ENCODE peak calls at places on chromosomes 12 and 14, in ten cellular contexts. Z, D, J, X, E, M, A, R, G and W are unnamed samples.

GRCh38 chr14:55721353-55721752 is 141.3 kb downstream of the KTN1 start:
- DNase-seq in Z (no peak), D (no peak), J (no peak), X (no peak), E (no peak), M (no peak), A (peak), R (no peak), G (no peak), W (no peak)

GRCh38 chr12:28191018-28191595 is 851 bp downstream of the CCDC91 start:
- DNase-seq in Z (peak), D (no peak), J (no peak), X (peak), E (no peak), M (peak), A (no peak), R (no peak), G (no peak), W (no peak)

GRCh38 chr12:121796855-121797751 is 3.6 kb upstream of the RHOF start:
- DNase-seq in Z (peak), D (peak), J (peak), X (peak), E (no peak), M (peak), A (peak), R (peak), G (peak), W (peak)

GRCh38 chr14:67411375-67411774 is 590 bp downstream of the PLEK2 start:
- DNase-seq in Z (no peak), D (no peak), J (no peak), X (no peak), E (no peak), M (no peak), A (no peak), R (no peak), G (no peak), W (no peak)

GRCh38 chr12:116384629-116385485 is 107.4 kb upstream of the MED13L start:
- DNase-seq in Z (no peak), D (no peak), J (no peak), X (no peak), E (no peak), M (peak), A (peak), R (no peak), G (no peak), W (no peak)

GRCh38 chr12:12685305-12685704 is 10.7 kb downstream of the GPR19 start:
- DNase-seq in Z (no peak), D (peak), J (no peak), X (no peak), E (no peak), M (no peak), A (no peak), R (no peak), G (no peak), W (no peak)

GRCh38 chr14:60350366-60350720 is 101.3 kb downstream of the PPM1A start:
- DNase-seq in Z (no peak), D (no peak), J (no peak), X (no peak), E (no peak), M (peak), A (no peak), R (no peak), G (no peak), W (no peak)

GRCh38 chr12:55929306-55929791 is 1.6 kb upstream of the DGKA start:
- DNase-seq in Z (peak), D (no peak), J (no peak), X (no peak), E (peak), M (no peak), A (peak), R (no peak), G (no peak), W (no peak)

GRCh38 chr12:30719060-30719459 is 23.4 kb upstream of the IPO8 start:
- DNase-seq in Z (no peak), D (no peak), J (no peak), X (no peak), E (no peak), M (no peak), A (no peak), R (no peak), G (no peak), W (no peak)

GRCh38 chr12:113929312-113929989 is 36.7 kb downstream of the RBM19 start:
- DNase-seq in Z (no peak), D (no peak), J (no peak), X (no peak), E (no peak), M (no peak), A (no peak), R (no peak), G (no peak), W (no peak)

GRCh38 chr12:55727643-55728184 is 1.1 kb downstream of the CD63 start:
- DNase-seq in Z (peak), D (no peak), J (peak), X (peak), E (no peak), M (peak), A (peak), R (no peak), G (no peak), W (no peak)

GRCh38 chr14:76918751-76919421 is 92.7 kb downstream of the LRRC74A start:
- DNase-seq in Z (peak), D (no peak), J (peak), X (peak), E (no peak), M (peak), A (peak), R (peak), G (peak), W (peak)

GRCh38 chr12:11719678-11720099 is 70.2 kb downstream of the ETV6 start:
- DNase-seq in Z (peak), D (no peak), J (no peak), X (no peak), E (no peak), M (peak), A (peak), R (no peak), G (no peak), W (no peak)

GRCh38 chr12:6956332-6956727 is 5.2 kb downstream of the PTPN6 start:
- DNase-seq in Z (no peak), D (no peak), J (no peak), X (no peak), E (no peak), M (no peak), A (no peak), R (no peak), G (no peak), W (no peak)

GRCh38 chr12:109923038-109923437 is 23.0 kb downstream of the TCHP start:
- DNase-seq in Z (no peak), D (no peak), J (no peak), X (no peak), E (no peak), M (no peak), A (no peak), R (no peak), G (no peak), W (no peak)

GRCh38 chr14:52862652-52863338 is 71.4 kb upstream of the GNPNAT1 start:
- DNase-seq in Z (no peak), D (no peak), J (no peak), X (no peak), E (no peak), M (no peak), A (no peak), R (no peak), G (no peak), W (no peak)

GRCh38 chr14:105007593-105008264 is 13.2 kb downstream of the CDCA4 start:
- DNase-seq in Z (no peak), D (no peak), J (no peak), X (no peak), E (no peak), M (no peak), A (no peak), R (no peak), G (no peak), W (no peak)

GRCh38 chr14:24337144-24337823 is 2.4 kb upstream of the ADCY4 start:
- DNase-seq in Z (no peak), D (no peak), J (no peak), X (no peak), E (no peak), M (no peak), A (no peak), R (no peak), G (no peak), W (no peak)

GRCh38 chr12:46579474-46579873 is 206.9 kb upstream of the SLC38A2 start:
- DNase-seq in Z (no peak), D (no peak), J (no peak), X (no peak), E (no peak), M (no peak), A (no peak), R (no peak), G (no peak), W (no peak)

GRCh38 chr14:100283984-100284881 is 22.0 kb downstream of the SLC25A29 start:
- DNase-seq in Z (peak), D (peak), J (no peak), X (no peak), E (no peak), M (no peak), A (no peak), R (no peak), G (no peak), W (no peak)

GRCh38 chr14:61346221-61346620 is 24.8 kb downstream of the PRKCH start:
- DNase-seq in Z (no peak), D (no peak), J (no peak), X (no peak), E (no peak), M (no peak), A (no peak), R (no peak), G (no peak), W (no peak)

GRCh38 chr12:3432176-3432742 is 58.7 kb upstream of the PRMT8 start:
- DNase-seq in Z (peak), D (no peak), J (no peak), X (no peak), E (no peak), M (no peak), A (no peak), R (no peak), G (no peak), W (no peak)

GRCh38 chr14:105846312-105846711 is 319.9 kb downstream of the TMEM121 start:
- DNase-seq in Z (no peak), D (no peak), J (no peak), X (no peak), E (no peak), M (no peak), A (peak), R (no peak), G (no peak), W (no peak)

DNA sequence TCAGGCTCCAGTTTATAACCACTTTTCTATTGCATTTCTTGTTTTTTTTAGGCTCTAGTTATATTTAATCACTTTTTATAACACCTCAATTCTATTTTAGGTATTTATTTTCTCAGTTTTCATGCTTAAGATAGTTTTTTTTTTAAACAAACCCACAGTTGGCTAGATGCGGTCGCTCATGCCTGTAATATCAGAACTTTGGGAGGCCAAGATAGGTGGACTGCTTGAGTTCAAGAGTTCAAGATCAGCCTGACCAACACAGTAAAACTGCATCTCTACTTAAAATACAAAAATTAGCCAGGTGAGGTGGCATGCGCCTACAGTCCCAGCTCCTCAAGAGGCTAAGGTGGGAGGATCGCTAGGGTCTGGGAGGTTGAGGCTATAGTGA is 93.0 kb downstream of the PPP1R12A start:
- DNase-seq in Z (no peak), D (no peak), J (no peak), X (no peak), E (no peak), M (no peak), A (no peak), R (no peak), G (no peak), W (no peak)
- TF ChIP-seq POLR2A in Z (no peak), D (no peak), J (no peak), X (no peak), E (no peak), M (no peak), A (no peak), R (no peak), G (no peak), W (no peak)

DNA sequence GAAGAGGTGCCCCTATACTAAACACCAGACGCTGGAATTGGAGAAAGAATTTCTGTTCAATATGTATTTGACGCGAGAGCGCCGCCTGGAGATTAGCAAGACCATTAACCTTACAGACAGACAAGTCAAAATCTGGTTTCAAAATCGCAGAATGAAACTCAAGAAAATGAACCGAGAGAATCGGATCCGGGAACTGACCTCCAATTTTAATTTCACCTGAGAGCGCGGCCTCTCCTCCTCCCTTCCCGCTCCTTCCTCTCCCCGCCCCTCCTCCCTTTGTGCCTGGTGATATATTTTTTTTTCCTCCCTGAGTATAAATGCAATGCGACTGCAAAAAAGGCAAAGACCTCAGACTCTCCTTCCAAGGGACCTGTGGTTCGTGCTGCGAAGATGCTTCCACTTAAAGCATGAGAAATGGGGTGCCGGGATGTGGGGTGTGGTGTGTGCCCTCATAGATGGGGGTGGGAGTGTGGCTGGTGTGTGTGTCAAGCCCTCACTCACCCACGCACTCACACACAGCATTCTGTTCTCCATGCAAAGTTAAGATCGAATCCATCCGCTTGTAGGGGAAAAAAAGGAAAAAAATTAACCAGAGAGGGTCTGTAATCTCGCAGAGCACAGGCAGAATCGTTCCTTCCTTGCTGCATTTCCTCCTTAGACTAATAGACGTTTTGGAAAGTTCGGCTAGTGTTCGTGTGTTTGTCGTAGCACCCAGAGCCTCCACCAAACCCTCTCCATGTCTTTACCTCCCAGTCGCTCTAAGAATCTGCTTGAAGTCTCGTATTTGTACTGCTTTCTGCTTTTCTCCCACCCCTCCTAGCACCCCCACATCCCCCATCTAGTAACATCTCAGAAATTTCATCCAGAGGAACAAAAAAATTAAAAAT is 4.5 kb downstream of the HOXC10 start:
- DNase-seq in Z (no peak), D (no peak), J (no peak), X (peak), E (peak), M (peak), A (no peak), R (no peak), G (no peak), W (no peak)
- H3K27ac ChIP-seq in Z (no peak), D (no peak), J (no peak), X (peak), E (no peak), M (no peak), A (no peak), R (no peak), G (peak), W (no peak)

DNA sequence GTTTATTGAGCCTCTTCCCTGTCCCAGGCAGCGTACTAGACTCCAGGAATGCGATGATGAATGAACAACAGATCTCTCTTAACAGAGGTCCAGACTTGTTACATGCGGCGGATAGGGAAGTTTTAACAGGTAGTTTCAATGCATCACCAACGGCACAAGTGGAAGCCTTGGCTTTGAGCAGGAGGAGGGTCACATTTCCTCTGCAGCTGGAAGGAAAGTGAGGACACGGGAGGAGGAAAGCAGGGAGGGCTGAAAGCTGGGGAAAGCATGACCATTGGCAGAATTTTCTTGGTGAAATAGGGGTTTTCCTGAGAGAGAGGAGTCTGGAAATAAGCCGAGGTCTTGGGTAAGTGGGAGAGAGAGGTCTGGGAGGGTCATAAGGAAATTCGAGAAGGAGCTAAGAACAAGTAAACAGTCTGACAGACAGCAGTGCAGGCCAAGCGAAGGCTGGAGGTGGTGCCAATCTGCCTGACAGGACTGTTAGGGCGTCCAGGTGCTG is 15.4 kb downstream of the BHLHE41 start:
- DNase-seq in Z (no peak), D (peak), J (no peak), X (no peak), E (no peak), M (no peak), A (no peak), R (no peak), G (no peak), W (no peak)
- TF ChIP-seq EP300 in Z (no peak), D (no peak), J (no peak), X (no peak), E (no peak), M (no peak), A (no peak), R (peak), G (no peak), W (no peak)

DNA sequence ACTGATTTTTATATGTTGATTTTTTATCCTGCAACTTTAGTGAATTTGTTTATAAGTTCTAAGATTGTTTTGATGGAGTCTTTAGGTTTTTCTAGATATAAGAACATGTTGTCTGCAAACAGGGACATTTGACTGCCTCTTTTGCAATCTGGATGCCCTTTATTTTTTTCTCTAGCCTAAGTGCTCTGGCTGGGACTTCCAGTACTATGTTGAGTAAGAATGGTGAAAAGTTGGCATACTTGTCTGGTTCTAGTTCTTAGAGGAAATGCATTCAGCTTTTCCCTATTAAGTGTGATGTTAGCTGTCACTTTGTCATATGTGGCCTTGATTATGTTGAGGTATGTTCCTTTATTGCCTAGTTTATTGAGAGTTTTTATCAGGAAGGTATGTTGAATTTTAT is 68.1 kb downstream of the ERC1 start:
- DNase-seq in Z (no peak), D (no peak), J (no peak), X (no peak), E (no peak), M (no peak), A (no peak), R (no peak), G (no peak), W (no peak)
- TF ChIP-seq POLR2A in Z (no peak), D (no peak), J (no peak), X (no peak), E (no peak), M (no peak), A (no peak), R (no peak), G (no peak), W (no peak)

GRCh38 chr14:74933925-74934435 is 10.9 kb upstream of the RPS6KL1 start:
- DNase-seq in Z (no peak), D (no peak), J (no peak), X (no peak), E (no peak), M (no peak), A (no peak), R (no peak), G (no peak), W (no peak)
- H3K27ac ChIP-seq in Z (no peak), D (no peak), J (no peak), X (no peak), E (no peak), M (no peak), A (no peak), R (no peak), G (no peak), W (no peak)

GRCh38 chr12:98532687-98533304 is 17.4 kb downstream of the TMPO start:
- DNase-seq in Z (no peak), D (no peak), J (no peak), X (peak), E (no peak), M (peak), A (no peak), R (no peak), G (no peak), W (no peak)
- TF ChIP-seq EP300 in Z (no peak), D (no peak), J (no peak), X (no peak), E (no peak), M (no peak), A (no peak), R (no peak), G (no peak), W (no peak)